ENCODE peak calls at places on chromosome 10, in four cellular contexts. One of them, this sample, is unnamed.
A peak's percentile ranks its signal among the peaks of the same experiment; 100 is the strongest.

GRCh38 chr10:121823993-121824463 is 103.8 kb downstream of the ATE1 start:
- DNase-seq in CD8-positive, alpha-beta memory T cell: no peak
- DNase-seq in glutamatergic neuron: no peak
- DNase-seq in RWPE1: peak; percentile 57
- DNase-seq in this sample: peak; percentile 10

GRCh38 chr10:55400075-55400474 is 599.0 kb upstream of the PCDH15 start:
- DNase-seq in RWPE1: no peak
- DNase-seq in glutamatergic neuron: no peak
- DNase-seq in CD8-positive, alpha-beta memory T cell: no peak
- DNase-seq in this sample: no peak

GRCh38 chr10:116878123-116878522 is 28.8 kb downstream of the ENO4 start:
- DNase-seq in CD8-positive, alpha-beta memory T cell: no peak
- DNase-seq in RWPE1: no peak
- DNase-seq in glutamatergic neuron: no peak
- DNase-seq in this sample: no peak

GRCh38 chr10:4733150-4733842 is 92.7 kb upstream of the AKR1E2 start:
- DNase-seq in CD8-positive, alpha-beta memory T cell: no peak
- DNase-seq in RWPE1: peak; percentile 55
- DNase-seq in glutamatergic neuron: no peak
- DNase-seq in this sample: peak; percentile 65

GRCh38 chr10:72215611-72216549 is at the start of the genes ANAPC16 and ASCC1:
- DNase-seq in CD8-positive, alpha-beta memory T cell: peak; percentile 90
- DNase-seq in glutamatergic neuron: peak; percentile 92
- DNase-seq in RWPE1: peak; percentile 92
- DNase-seq in this sample: peak; percentile 98

GRCh38 chr10:76072384-76072783 is 641.0 kb downstream of the LRMDA start:
- DNase-seq in CD8-positive, alpha-beta memory T cell: no peak
- DNase-seq in RWPE1: no peak
- DNase-seq in glutamatergic neuron: no peak
- DNase-seq in this sample: no peak

GRCh38 chr10:47348661-47349470 is 703 bp downstream of the RBP3 start:
- DNase-seq in CD8-positive, alpha-beta memory T cell: no peak
- DNase-seq in glutamatergic neuron: no peak
- DNase-seq in RWPE1: no peak
- DNase-seq in this sample: no peak

GRCh38 chr10:92387289-92387940 is 96.4 kb downstream of the MARCHF5 start:
- DNase-seq in glutamatergic neuron: peak; percentile 26
- DNase-seq in CD8-positive, alpha-beta memory T cell: no peak
- DNase-seq in RWPE1: peak; percentile 69
- DNase-seq in this sample: peak; percentile 18

GRCh38 chr10:62250594-62251198 is 17.9 kb downstream of the RTKN2 start:
- DNase-seq in glutamatergic neuron: no peak
- DNase-seq in CD8-positive, alpha-beta memory T cell: no peak
- DNase-seq in RWPE1: peak; percentile 39
- DNase-seq in this sample: peak; percentile 64

GRCh38 chr10:15703167-15703880 is 16.4 kb downstream of the ITGA8 start:
- DNase-seq in glutamatergic neuron: no peak
- DNase-seq in RWPE1: no peak
- DNase-seq in CD8-positive, alpha-beta memory T cell: no peak
- DNase-seq in this sample: no peak

GRCh38 chr10:22824520-22824919 is 103.3 kb upstream of the ARMC3 start:
- DNase-seq in glutamatergic neuron: no peak
- DNase-seq in RWPE1: no peak
- DNase-seq in CD8-positive, alpha-beta memory T cell: no peak
- DNase-seq in this sample: no peak

GRCh38 chr10:76668013-76668370 is 969.6 kb downstream of the KCNMA1 start:
- DNase-seq in CD8-positive, alpha-beta memory T cell: no peak
- DNase-seq in RWPE1: no peak
- DNase-seq in glutamatergic neuron: no peak
- DNase-seq in this sample: no peak

GRCh38 chr10:80324086-80324485 is 32.5 kb downstream of the DYDC1 start:
- DNase-seq in glutamatergic neuron: no peak
- DNase-seq in CD8-positive, alpha-beta memory T cell: no peak
- DNase-seq in RWPE1: peak; percentile 38
- DNase-seq in this sample: no peak

GRCh38 chr10:7282457-7282856 is 128.4 kb downstream of the SFMBT2 start:
- DNase-seq in glutamatergic neuron: no peak
- DNase-seq in CD8-positive, alpha-beta memory T cell: no peak
- DNase-seq in RWPE1: no peak
- DNase-seq in this sample: no peak

GRCh38 chr10:29807407-29807806 is 172.6 kb upstream of the SVIL start:
- DNase-seq in glutamatergic neuron: no peak
- DNase-seq in CD8-positive, alpha-beta memory T cell: no peak
- DNase-seq in RWPE1: peak; percentile 85
- DNase-seq in this sample: peak; percentile 66

GRCh38 chr10:128116851-128117615 is 9.2 kb downstream of the MKI67 start:
- DNase-seq in RWPE1: no peak
- DNase-seq in CD8-positive, alpha-beta memory T cell: no peak
- DNase-seq in glutamatergic neuron: no peak
- DNase-seq in this sample: no peak

GRCh38 chr10:131850490-131850880 is 50.3 kb upstream of the PPP2R2D start:
- DNase-seq in CD8-positive, alpha-beta memory T cell: no peak
- DNase-seq in RWPE1: no peak
- DNase-seq in glutamatergic neuron: no peak
- DNase-seq in this sample: no peak

GRCh38 chr10:96017227-96017687 is 26.1 kb upstream of the CCNJ start:
- DNase-seq in RWPE1: peak; percentile 74
- DNase-seq in glutamatergic neuron: no peak
- DNase-seq in CD8-positive, alpha-beta memory T cell: peak; percentile 2
- DNase-seq in this sample: peak; percentile 93

GRCh38 chr10:23370106-23370505 is 25.5 kb upstream of the C10orf67 start:
- DNase-seq in RWPE1: no peak
- DNase-seq in CD8-positive, alpha-beta memory T cell: no peak
- DNase-seq in glutamatergic neuron: no peak
- DNase-seq in this sample: no peak

GRCh38 chr10:127441350-127442219 is 107.5 kb upstream of the NPS start:
- DNase-seq in RWPE1: no peak
- DNase-seq in glutamatergic neuron: no peak
- DNase-seq in CD8-positive, alpha-beta memory T cell: no peak
- DNase-seq in this sample: no peak

GRCh38 chr10:101772895-101773761 is 2.8 kb downstream of the FGF8 start:
- DNase-seq in glutamatergic neuron: no peak
- DNase-seq in CD8-positive, alpha-beta memory T cell: no peak
- DNase-seq in RWPE1: no peak
- DNase-seq in this sample: no peak

GRCh38 chr10:73113543-73113942 is 3.3 kb downstream of the NUDT13 start:
- DNase-seq in RWPE1: no peak
- DNase-seq in glutamatergic neuron: no peak
- DNase-seq in CD8-positive, alpha-beta memory T cell: no peak
- DNase-seq in this sample: no peak

GRCh38 chr10:29921071-29921446 is 138.3 kb downstream of the JCAD start:
- DNase-seq in CD8-positive, alpha-beta memory T cell: no peak
- DNase-seq in RWPE1: no peak
- DNase-seq in glutamatergic neuron: no peak
- DNase-seq in this sample: no peak

GRCh38 chr10:43212043-43212721 is 54.7 kb downstream of the RASGEF1A start:
- DNase-seq in RWPE1: no peak
- DNase-seq in glutamatergic neuron: peak; percentile 10
- DNase-seq in CD8-positive, alpha-beta memory T cell: no peak
- DNase-seq in this sample: no peak

This sample was measured in trophoblast cell.